ENCODE peak calls at places on chromosomes 16 and 17, in six cellular contexts. X is cardiac muscle cell, B is stomach, Q is heart left ventricle, R is kidney, G is ovary. I is an unnamed sample. For H3K9me3, the result is how much of the 10 kb centered on the place peaks cover.

GRCh38 chr17:67636841-67637240 is 80.9 kb upstream of the NOL11 start:
- DNase-seq in X (no peak), B (no peak), Q (no peak), R (no peak), G (no peak), I (no peak)

GRCh38 chr16:83818276-83818675 is 10.5 kb downstream of the HSBP1 start:
- DNase-seq in X (no peak), B (no peak), Q (no peak), R (no peak), G (no peak), I (no peak)

GRCh38 chr16:17830651-17831050 is 359.9 kb upstream of the XYLT1 start:
- DNase-seq in X (no peak), B (no peak), Q (no peak), R (no peak), G (no peak), I (no peak)

GRCh38 chr16:56366945-56367344 is 58.4 kb downstream of the AMFR start:
- DNase-seq in X (no peak), B (no peak), Q (no peak), R (no peak), G (no peak), I (no peak)

GRCh38 chr16:12793120-12793889 is 10.4 kb downstream of the CPPED1 start:
- DNase-seq in X (no peak), B (no peak), Q (no peak), R (no peak), G (no peak), I (peak)

GRCh38 chr17:39667262-39668140 is 752 bp upstream of the PNMT start:
- DNase-seq in X (peak), B (peak), Q (peak), R (peak), G (no peak), I (no peak)

GRCh38 chr16:85152414-85153030 is 40.2 kb upstream of the CIBAR2 start:
- DNase-seq in X (no peak), B (no peak), Q (no peak), R (no peak), G (no peak), I (no peak)

GRCh38 chr16:11801481-11802021 is 4.5 kb upstream of the ZC3H7A start:
- DNase-seq in X (no peak), B (no peak), Q (no peak), R (peak), G (no peak), I (no peak)

GRCh38 chr17:80673152-80673920 is 128.7 kb downstream of the RPTOR start:
- DNase-seq in X (no peak), B (no peak), Q (no peak), R (no peak), G (no peak), I (no peak)

GRCh38 chr16:89237733-89238132 is 20.2 kb downstream of the ZNF778 start:
- DNase-seq in X (no peak), B (no peak), Q (no peak), R (no peak), G (no peak), I (no peak)

GRCh38 chr17:40915199-40915661 is 22.2 kb downstream of the KRT23 start:
- DNase-seq in X (no peak), B (no peak), Q (no peak), R (no peak), G (no peak), I (no peak)

DNA sequence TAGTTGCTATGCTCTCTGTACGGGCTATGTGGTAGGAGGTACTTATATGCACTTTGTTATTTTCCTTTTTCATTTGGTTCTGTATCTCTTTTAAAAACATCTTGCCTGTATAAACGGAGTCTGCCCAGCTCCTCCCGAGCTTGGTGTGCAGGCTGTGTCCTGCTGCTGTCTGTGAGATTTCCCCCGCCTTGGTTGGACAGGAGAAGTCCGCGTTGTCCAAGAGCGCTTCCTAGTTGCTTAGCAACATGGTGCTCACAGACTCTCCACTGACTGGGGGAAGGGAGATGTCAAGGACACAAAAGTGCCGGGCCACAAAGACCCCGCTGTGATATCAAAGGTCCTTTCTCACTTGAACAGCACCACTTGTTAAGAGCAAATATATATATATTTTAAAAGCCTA is 134.4 kb upstream of the CPHXL start:
- DNase-seq in X (peak), B (no peak), Q (no peak), R (peak), G (no peak), I (no peak)
- H3K9me3 ChIP-seq in X (under half), B (under half), Q (under half), R (under half), G (under half), I (under half)

DNA sequence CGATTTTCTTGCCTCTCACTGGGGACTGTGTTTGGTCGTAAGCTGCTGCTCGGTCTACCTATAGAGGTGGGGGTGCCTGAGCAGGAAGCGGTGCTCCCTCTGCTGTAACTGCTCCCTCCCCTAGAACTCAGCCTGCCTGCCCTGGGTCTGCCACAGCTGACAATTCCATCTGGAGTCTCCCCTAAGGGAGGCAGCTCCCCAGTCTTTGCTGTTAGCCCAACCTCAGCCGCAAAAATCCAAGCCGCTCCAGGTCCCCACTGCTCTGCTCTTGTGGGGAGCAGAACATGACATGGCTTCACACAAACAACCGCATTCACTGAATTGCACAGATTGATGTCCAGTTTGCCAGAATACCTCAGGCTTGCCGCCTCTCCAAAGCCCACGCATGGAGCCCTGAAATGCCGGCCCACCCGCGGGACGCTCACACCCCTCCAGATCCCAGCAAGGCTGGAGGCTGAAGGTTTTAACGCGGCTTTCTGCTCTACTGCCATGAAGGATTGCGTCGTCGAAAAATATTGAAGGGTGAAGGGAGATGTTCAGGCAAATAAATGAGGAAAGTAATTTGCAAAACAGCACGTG is 221.5 kb upstream of the FOXF1 start:
- DNase-seq in X (no peak), B (no peak), Q (no peak), R (no peak), G (no peak), I (no peak)
- H3K27ac ChIP-seq in X (no peak), B (no peak), Q (no peak), R (no peak), G (no peak), I (no peak)

GRCh38 chr17:32445976-32446375 is 1.7 kb downstream of the PSMD11 start:
- DNase-seq in X (no peak), B (no peak), Q (no peak), R (no peak), G (no peak), I (no peak)
- H3K4me3 ChIP-seq in X (peak), B (no peak), Q (peak), R (peak), G (peak), I (no peak)

GRCh38 chr16:31754998-31755615 is 118.5 kb upstream of the ZNF267 start:
- DNase-seq in X (no peak), B (no peak), Q (no peak), R (no peak), G (no peak), I (no peak)
- H3K9me3 ChIP-seq in X (under half), B (half or more), Q (half or more), R (half or more), G (under half), I (under half)

GRCh38 chr16:18933501-18933900 is 7.3 kb upstream of the SMG1 start:
- DNase-seq in X (no peak), B (no peak), Q (no peak), R (no peak), G (no peak), I (no peak)

GRCh38 chr16:18931756-18932155 is 5.5 kb upstream of the SMG1 start:
- DNase-seq in X (no peak), B (no peak), Q (no peak), R (no peak), G (no peak), I (no peak)

GRCh38 chr16:18937390-18937789 is 11.2 kb upstream of the SMG1 start:
- DNase-seq in X (no peak), B (no peak), Q (no peak), R (no peak), G (no peak), I (no peak)

GRCh38 chr16:18936727-18937340 is 10.6 kb upstream of the SMG1 start:
- DNase-seq in X (no peak), B (no peak), Q (no peak), R (no peak), G (no peak), I (no peak)

DNA sequence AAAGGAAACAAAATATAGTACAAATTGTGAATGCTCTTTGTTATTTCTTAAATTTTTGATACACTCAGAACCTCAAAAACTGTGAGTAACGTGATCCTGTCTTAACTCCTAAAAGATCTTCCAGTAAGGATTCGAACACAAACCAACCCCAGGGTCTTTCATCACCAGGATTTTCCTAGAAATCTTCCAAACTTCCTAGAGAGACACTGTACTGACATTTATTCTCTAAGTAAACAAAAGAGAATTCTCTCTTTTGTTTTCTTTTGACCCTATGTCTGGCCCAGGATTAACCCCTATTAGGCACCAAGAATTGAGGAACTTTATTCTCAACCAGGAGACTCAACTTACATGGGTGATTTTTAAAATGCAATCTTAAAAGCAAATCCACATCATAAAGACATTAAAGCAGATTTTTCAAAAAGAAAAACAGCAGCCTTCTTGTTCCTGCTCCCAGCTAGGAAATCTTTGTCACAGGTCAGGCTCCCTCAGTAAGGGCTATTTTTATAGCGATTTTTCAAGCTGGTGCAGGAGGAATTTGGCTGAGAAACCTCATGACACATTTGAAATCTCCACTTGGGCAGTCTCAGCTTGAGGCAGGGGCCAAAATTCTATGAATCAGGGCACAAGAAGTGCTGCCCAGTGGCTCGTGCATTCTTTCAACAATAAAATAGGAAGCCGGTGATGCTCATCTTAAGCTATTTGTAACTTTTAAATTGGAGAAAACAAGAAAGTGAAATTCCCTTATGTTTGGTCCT is 6.2 kb upstream of the SMG1 start:
- DNase-seq in X (peak), B (no peak), Q (no peak), R (no peak), G (no peak), I (no peak)
- H3K27ac ChIP-seq in X (peak), B (no peak), Q (peak), R (no peak), G (no peak), I (no peak)